ENCODE peak calls at places on chromosomes 13 and 19, in four cellular contexts. R, K, Q and U are unnamed samples.
A peak's percentile ranks its signal among the peaks of the same experiment; 100 is the strongest.

GRCh38 chr19:38812841-38813320 is at the start of gene LGALS4:
- DNase-seq in R (no peak), K (no peak), Q (no peak), U (no peak)

GRCh38 chr19:6362024-6362344 is 653 bp downstream of the CLPP start:
- DNase-seq in R (no peak), K (no peak), Q (no peak), U (no peak)

GRCh38 chr13:82010780-82011179 is 1669.9 kb upstream of the SPRY2 start:
- DNase-seq in R (no peak), K (no peak), Q (no peak), U (no peak)

GRCh38 chr19:33085570-33086128 is 4.7 kb downstream of the GPATCH1 start:
- DNase-seq in R (no peak), K (no peak), Q (no peak), U (no peak)

GRCh38 chr13:107170270-107170931 is 602.5 kb upstream of the ARGLU1 start:
- DNase-seq in R (no peak), K (no peak), Q (no peak), U (no peak)

GRCh38 chr19:49413348-49413747 is 9.9 kb downstream of the PTH2 start:
- DNase-seq in R (no peak), K (no peak), Q (no peak), U (no peak)

GRCh38 chr13:73695325-73695724 is 438.9 kb downstream of the KLF12 start:
- DNase-seq in R (no peak), K (no peak), Q (no peak), U (no peak)

GRCh38 chr19:35088514-35088913 is 27.1 kb upstream of the FXYD3 start:
- DNase-seq in R (no peak), K (no peak), Q (no peak), U (no peak)

GRCh38 chr19:49336482-49337266 is 1.5 kb downstream of the CD37 start:
- DNase-seq in R (no peak), K (no peak), Q (no peak), U (no peak)

GRCh38 chr13:80037505-80037888 is 303.4 kb downstream of the SPRY2 start:
- DNase-seq in R (no peak), K (no peak), Q (no peak), U (no peak)

GRCh38 chr13:34964558-34964957 is 22.5 kb downstream of the NBEA start:
- DNase-seq in R (no peak), K (no peak), Q (no peak), U (no peak)

GRCh38 chr19:50666346-50667176 is 17.3 kb downstream of the C19orf81 start:
- DNase-seq in R (no peak), K (no peak), Q (no peak), U (no peak)

GRCh38 chr19:40713939-40714338 is 2.7 kb downstream of the COQ8B start:
- DNase-seq in R (no peak), K (no peak), Q (no peak), U (no peak)

GRCh38 chr13:80430561-80430960 is 89.6 kb upstream of the SPRY2 start:
- DNase-seq in R (no peak), K (no peak), Q (no peak), U (no peak)

GRCh38 chr13:44719857-44720671 is 143.9 kb upstream of the TSC22D1 start:
- DNase-seq in R (no peak), K (no peak), Q (no peak), U (no peak)

GRCh38 chr19:58020985-58021384 is 12.8 kb upstream of the ZSCAN1 start:
- DNase-seq in R (no peak), K (no peak), Q (no peak), U (no peak)

GRCh38 chr19:14003279-14004051 is 2.7 kb downstream of the RFX1 start:
- DNase-seq in R (no peak), K (no peak), Q (peak; percentile 30), U (no peak)

GRCh38 chr19:39497850-39498261 is 891 bp upstream of the DLL3 start:
- DNase-seq in R (no peak), K (no peak), Q (peak; percentile 77), U (no peak)

GRCh38 chr13:43087960-43088580 is 64.7 kb downstream of the DNAJC15 start:
- DNase-seq in R (no peak), K (no peak), Q (no peak), U (no peak)

GRCh38 chr19:42555801-42556200 is 27.5 kb upstream of the CEACAM1 start:
- DNase-seq in R (no peak), K (no peak), Q (no peak), U (no peak)

GRCh38 chr13:48819376-48819775 is 156.3 kb upstream of the FNDC3A start:
- DNase-seq in R (no peak), K (no peak), Q (no peak), U (no peak)

GRCh38 chr13:110334256-110334655 is 27.2 kb downstream of the COL4A2 start:
- DNase-seq in R (no peak), K (no peak), Q (no peak), U (no peak)

GRCh38 chr13:48159436-48160225 is 64.7 kb upstream of the MED4 start:
- DNase-seq in R (no peak), K (no peak), Q (no peak), U (no peak)

GRCh38 chr19:46134527-46134926 is 10.0 kb upstream of the IGFL3 start:
- DNase-seq in R (no peak), K (no peak), Q (no peak), U (no peak)